ENCODE peak calls at places on chromosome 6, in eight cellular contexts. One of them, this sample, is unnamed.

GRCh38 chr6:8434727-8435092 is 635 bp downstream of the SLC35B3 start:
- DNase-seq in vagina: no peak
- DNase-seq in NCI-H1092: no peak
- DNase-seq in stimulated activated CD4-positive, alpha-beta T cell treated with anti-CD3 and anti-CD28 coated beads, Interleukin-1b, Interleukin-23, amount 100 ng/mL, for 24 hours: no peak
- DNase-seq in SK-N-SH: no peak
- DNase-seq in head of caudate nucleus: no peak
- DNase-seq in CD8-positive, alpha-beta memory T cell: no peak
- DNase-seq in activated T-helper 1 cell treated with anti-CD3 and anti-CD28 coated beads, Interleukin-2, amount 50 U/mL, for 16 hours: no peak
- DNase-seq in this sample: no peak

GRCh38 chr6:31178143-31179041 is 7.9 kb upstream of the POU5F1 start:
- DNase-seq in vagina: no peak
- DNase-seq in NCI-H1092: no peak
- DNase-seq in stimulated activated CD4-positive, alpha-beta T cell treated with anti-CD3 and anti-CD28 coated beads, Interleukin-1b, Interleukin-23, amount 100 ng/mL, for 24 hours: no peak
- DNase-seq in SK-N-SH: no peak
- DNase-seq in head of caudate nucleus: no peak
- DNase-seq in CD8-positive, alpha-beta memory T cell: no peak
- DNase-seq in activated T-helper 1 cell treated with anti-CD3 and anti-CD28 coated beads, Interleukin-2, amount 50 U/mL, for 16 hours: no peak
- DNase-seq in this sample: no peak

GRCh38 chr6:84651583-84651982 is 112.8 kb downstream of the TBX18 start:
- DNase-seq in vagina: no peak
- DNase-seq in NCI-H1092: no peak
- DNase-seq in stimulated activated CD4-positive, alpha-beta T cell treated with anti-CD3 and anti-CD28 coated beads, Interleukin-1b, Interleukin-23, amount 100 ng/mL, for 24 hours: no peak
- DNase-seq in SK-N-SH: no peak
- DNase-seq in head of caudate nucleus: no peak
- DNase-seq in CD8-positive, alpha-beta memory T cell: no peak
- DNase-seq in activated T-helper 1 cell treated with anti-CD3 and anti-CD28 coated beads, Interleukin-2, amount 50 U/mL, for 16 hours: no peak
- DNase-seq in this sample: no peak

GRCh38 chr6:5087389-5087788 is 2.2 kb downstream of the PPP1R3G start:
- DNase-seq in vagina: peak; percentile 79
- DNase-seq in NCI-H1092: no peak
- DNase-seq in stimulated activated CD4-positive, alpha-beta T cell treated with anti-CD3 and anti-CD28 coated beads, Interleukin-1b, Interleukin-23, amount 100 ng/mL, for 24 hours: no peak
- DNase-seq in SK-N-SH: no peak
- DNase-seq in head of caudate nucleus: peak; percentile 73
- DNase-seq in CD8-positive, alpha-beta memory T cell: no peak
- DNase-seq in activated T-helper 1 cell treated with anti-CD3 and anti-CD28 coated beads, Interleukin-2, amount 50 U/mL, for 16 hours: no peak
- DNase-seq in this sample: peak; percentile 53

GRCh38 chr6:148401581-148401980 is 58.9 kb downstream of the SASH1 start:
- DNase-seq in vagina: no peak
- DNase-seq in NCI-H1092: no peak
- DNase-seq in stimulated activated CD4-positive, alpha-beta T cell treated with anti-CD3 and anti-CD28 coated beads, Interleukin-1b, Interleukin-23, amount 100 ng/mL, for 24 hours: no peak
- DNase-seq in SK-N-SH: no peak
- DNase-seq in head of caudate nucleus: no peak
- DNase-seq in CD8-positive, alpha-beta memory T cell: no peak
- DNase-seq in activated T-helper 1 cell treated with anti-CD3 and anti-CD28 coated beads, Interleukin-2, amount 50 U/mL, for 16 hours: no peak
- DNase-seq in this sample: no peak

GRCh38 chr6:136967874-136968752 is 46.0 kb downstream of the SLC35D3 start:
- DNase-seq in vagina: no peak
- DNase-seq in NCI-H1092: peak; percentile 68
- DNase-seq in stimulated activated CD4-positive, alpha-beta T cell treated with anti-CD3 and anti-CD28 coated beads, Interleukin-1b, Interleukin-23, amount 100 ng/mL, for 24 hours: peak; percentile 34
- DNase-seq in SK-N-SH: peak; percentile 42
- DNase-seq in head of caudate nucleus: peak; percentile 63
- DNase-seq in CD8-positive, alpha-beta memory T cell: peak; percentile 73
- DNase-seq in activated T-helper 1 cell treated with anti-CD3 and anti-CD28 coated beads, Interleukin-2, amount 50 U/mL, for 16 hours: peak; percentile 20
- DNase-seq in this sample: peak; percentile 84

GRCh38 chr6:56708810-56709597 is 66.3 kb upstream of the DST start:
- DNase-seq in vagina: no peak
- DNase-seq in NCI-H1092: no peak
- DNase-seq in stimulated activated CD4-positive, alpha-beta T cell treated with anti-CD3 and anti-CD28 coated beads, Interleukin-1b, Interleukin-23, amount 100 ng/mL, for 24 hours: no peak
- DNase-seq in SK-N-SH: peak; percentile 39
- DNase-seq in head of caudate nucleus: no peak
- DNase-seq in CD8-positive, alpha-beta memory T cell: no peak
- DNase-seq in activated T-helper 1 cell treated with anti-CD3 and anti-CD28 coated beads, Interleukin-2, amount 50 U/mL, for 16 hours: no peak
- DNase-seq in this sample: no peak

GRCh38 chr6:105015482-105015881 is 58.6 kb downstream of the LIN28B start:
- DNase-seq in vagina: no peak
- DNase-seq in NCI-H1092: no peak
- DNase-seq in stimulated activated CD4-positive, alpha-beta T cell treated with anti-CD3 and anti-CD28 coated beads, Interleukin-1b, Interleukin-23, amount 100 ng/mL, for 24 hours: no peak
- DNase-seq in SK-N-SH: no peak
- DNase-seq in head of caudate nucleus: no peak
- DNase-seq in CD8-positive, alpha-beta memory T cell: no peak
- DNase-seq in activated T-helper 1 cell treated with anti-CD3 and anti-CD28 coated beads, Interleukin-2, amount 50 U/mL, for 16 hours: no peak
- DNase-seq in this sample: no peak

GRCh38 chr6:106146852-106147351 is 60.8 kb downstream of the PRDM1 start:
- DNase-seq in vagina: no peak
- DNase-seq in NCI-H1092: no peak
- DNase-seq in stimulated activated CD4-positive, alpha-beta T cell treated with anti-CD3 and anti-CD28 coated beads, Interleukin-1b, Interleukin-23, amount 100 ng/mL, for 24 hours: no peak
- DNase-seq in SK-N-SH: no peak
- DNase-seq in head of caudate nucleus: no peak
- DNase-seq in CD8-positive, alpha-beta memory T cell: no peak
- DNase-seq in activated T-helper 1 cell treated with anti-CD3 and anti-CD28 coated beads, Interleukin-2, amount 50 U/mL, for 16 hours: no peak
- DNase-seq in this sample: no peak

GRCh38 chr6:89385156-89385667 is 26.9 kb downstream of the RRAGD start:
- DNase-seq in vagina: no peak
- DNase-seq in NCI-H1092: no peak
- DNase-seq in stimulated activated CD4-positive, alpha-beta T cell treated with anti-CD3 and anti-CD28 coated beads, Interleukin-1b, Interleukin-23, amount 100 ng/mL, for 24 hours: no peak
- DNase-seq in SK-N-SH: no peak
- DNase-seq in head of caudate nucleus: no peak
- DNase-seq in CD8-positive, alpha-beta memory T cell: no peak
- DNase-seq in activated T-helper 1 cell treated with anti-CD3 and anti-CD28 coated beads, Interleukin-2, amount 50 U/mL, for 16 hours: no peak
- DNase-seq in this sample: no peak

GRCh38 chr6:83220121-83220520 is 27.0 kb downstream of the RWDD2A start:
- DNase-seq in vagina: no peak
- DNase-seq in NCI-H1092: no peak
- DNase-seq in stimulated activated CD4-positive, alpha-beta T cell treated with anti-CD3 and anti-CD28 coated beads, Interleukin-1b, Interleukin-23, amount 100 ng/mL, for 24 hours: no peak
- DNase-seq in SK-N-SH: no peak
- DNase-seq in head of caudate nucleus: no peak
- DNase-seq in CD8-positive, alpha-beta memory T cell: no peak
- DNase-seq in activated T-helper 1 cell treated with anti-CD3 and anti-CD28 coated beads, Interleukin-2, amount 50 U/mL, for 16 hours: no peak
- DNase-seq in this sample: no peak

GRCh38 chr6:146700078-146700686 is 101.4 kb downstream of the ADGB start:
- DNase-seq in vagina: no peak
- DNase-seq in NCI-H1092: peak; percentile 39
- DNase-seq in stimulated activated CD4-positive, alpha-beta T cell treated with anti-CD3 and anti-CD28 coated beads, Interleukin-1b, Interleukin-23, amount 100 ng/mL, for 24 hours: peak; percentile 5
- DNase-seq in SK-N-SH: peak; percentile 48
- DNase-seq in head of caudate nucleus: peak; percentile 86
- DNase-seq in CD8-positive, alpha-beta memory T cell: no peak
- DNase-seq in activated T-helper 1 cell treated with anti-CD3 and anti-CD28 coated beads, Interleukin-2, amount 50 U/mL, for 16 hours: no peak
- DNase-seq in this sample: peak; percentile 38

GRCh38 chr6:35568967-35569606 is 56.4 kb upstream of the TULP1 start:
- DNase-seq in vagina: no peak
- DNase-seq in NCI-H1092: no peak
- DNase-seq in stimulated activated CD4-positive, alpha-beta T cell treated with anti-CD3 and anti-CD28 coated beads, Interleukin-1b, Interleukin-23, amount 100 ng/mL, for 24 hours: peak; percentile 9
- DNase-seq in SK-N-SH: peak; percentile 30
- DNase-seq in head of caudate nucleus: peak; percentile 10
- DNase-seq in CD8-positive, alpha-beta memory T cell: peak; percentile 50
- DNase-seq in activated T-helper 1 cell treated with anti-CD3 and anti-CD28 coated beads, Interleukin-2, amount 50 U/mL, for 16 hours: peak; percentile 5
- DNase-seq in this sample: peak; percentile 71

GRCh38 chr6:104118274-104118673 is 741.4 kb downstream of the HACE1 start:
- DNase-seq in vagina: no peak
- DNase-seq in NCI-H1092: no peak
- DNase-seq in stimulated activated CD4-positive, alpha-beta T cell treated with anti-CD3 and anti-CD28 coated beads, Interleukin-1b, Interleukin-23, amount 100 ng/mL, for 24 hours: no peak
- DNase-seq in SK-N-SH: no peak
- DNase-seq in head of caudate nucleus: no peak
- DNase-seq in CD8-positive, alpha-beta memory T cell: no peak
- DNase-seq in activated T-helper 1 cell treated with anti-CD3 and anti-CD28 coated beads, Interleukin-2, amount 50 U/mL, for 16 hours: no peak
- DNase-seq in this sample: no peak

GRCh38 chr6:160180706-160181105 is 59.1 kb downstream of the SLC22A1 start:
- DNase-seq in vagina: no peak
- DNase-seq in NCI-H1092: no peak
- DNase-seq in stimulated activated CD4-positive, alpha-beta T cell treated with anti-CD3 and anti-CD28 coated beads, Interleukin-1b, Interleukin-23, amount 100 ng/mL, for 24 hours: no peak
- DNase-seq in SK-N-SH: no peak
- DNase-seq in head of caudate nucleus: no peak
- DNase-seq in CD8-positive, alpha-beta memory T cell: no peak
- DNase-seq in activated T-helper 1 cell treated with anti-CD3 and anti-CD28 coated beads, Interleukin-2, amount 50 U/mL, for 16 hours: no peak
- DNase-seq in this sample: no peak

GRCh38 chr6:41704656-41705328 is 30.6 kb downstream of the TFEB start:
- DNase-seq in vagina: no peak
- DNase-seq in NCI-H1092: no peak
- DNase-seq in stimulated activated CD4-positive, alpha-beta T cell treated with anti-CD3 and anti-CD28 coated beads, Interleukin-1b, Interleukin-23, amount 100 ng/mL, for 24 hours: no peak
- DNase-seq in SK-N-SH: no peak
- DNase-seq in head of caudate nucleus: no peak
- DNase-seq in CD8-positive, alpha-beta memory T cell: no peak
- DNase-seq in activated T-helper 1 cell treated with anti-CD3 and anti-CD28 coated beads, Interleukin-2, amount 50 U/mL, for 16 hours: no peak
- DNase-seq in this sample: no peak

GRCh38 chr6:135995160-135995898 is 143.8 kb downstream of the PDE7B start:
- DNase-seq in vagina: no peak
- DNase-seq in NCI-H1092: no peak
- DNase-seq in stimulated activated CD4-positive, alpha-beta T cell treated with anti-CD3 and anti-CD28 coated beads, Interleukin-1b, Interleukin-23, amount 100 ng/mL, for 24 hours: no peak
- DNase-seq in SK-N-SH: no peak
- DNase-seq in head of caudate nucleus: no peak
- DNase-seq in CD8-positive, alpha-beta memory T cell: no peak
- DNase-seq in activated T-helper 1 cell treated with anti-CD3 and anti-CD28 coated beads, Interleukin-2, amount 50 U/mL, for 16 hours: no peak
- DNase-seq in this sample: no peak

GRCh38 chr6:42781546-42781810 is 374 bp upstream of the BICRAL start:
- DNase-seq in vagina: no peak
- DNase-seq in NCI-H1092: no peak
- DNase-seq in stimulated activated CD4-positive, alpha-beta T cell treated with anti-CD3 and anti-CD28 coated beads, Interleukin-1b, Interleukin-23, amount 100 ng/mL, for 24 hours: no peak
- DNase-seq in SK-N-SH: peak; percentile 54
- DNase-seq in head of caudate nucleus: no peak
- DNase-seq in CD8-positive, alpha-beta memory T cell: no peak
- DNase-seq in activated T-helper 1 cell treated with anti-CD3 and anti-CD28 coated beads, Interleukin-2, amount 50 U/mL, for 16 hours: no peak
- DNase-seq in this sample: no peak

GRCh38 chr6:140857734-140858380 is 1274.9 kb upstream of the GJE1 start:
- DNase-seq in vagina: no peak
- DNase-seq in NCI-H1092: no peak
- DNase-seq in stimulated activated CD4-positive, alpha-beta T cell treated with anti-CD3 and anti-CD28 coated beads, Interleukin-1b, Interleukin-23, amount 100 ng/mL, for 24 hours: no peak
- DNase-seq in SK-N-SH: no peak
- DNase-seq in head of caudate nucleus: peak; percentile 1
- DNase-seq in CD8-positive, alpha-beta memory T cell: no peak
- DNase-seq in activated T-helper 1 cell treated with anti-CD3 and anti-CD28 coated beads, Interleukin-2, amount 50 U/mL, for 16 hours: no peak
- DNase-seq in this sample: no peak

GRCh38 chr6:100460650-100461204 is 4.0 kb downstream of the SIM1 start:
- DNase-seq in vagina: no peak
- DNase-seq in NCI-H1092: no peak
- DNase-seq in stimulated activated CD4-positive, alpha-beta T cell treated with anti-CD3 and anti-CD28 coated beads, Interleukin-1b, Interleukin-23, amount 100 ng/mL, for 24 hours: no peak
- DNase-seq in SK-N-SH: no peak
- DNase-seq in head of caudate nucleus: no peak
- DNase-seq in CD8-positive, alpha-beta memory T cell: no peak
- DNase-seq in activated T-helper 1 cell treated with anti-CD3 and anti-CD28 coated beads, Interleukin-2, amount 50 U/mL, for 16 hours: no peak
- DNase-seq in this sample: peak; percentile 44

GRCh38 chr6:52475307-52475706 is 55.2 kb downstream of the EFHC1 start:
- DNase-seq in vagina: no peak
- DNase-seq in NCI-H1092: no peak
- DNase-seq in stimulated activated CD4-positive, alpha-beta T cell treated with anti-CD3 and anti-CD28 coated beads, Interleukin-1b, Interleukin-23, amount 100 ng/mL, for 24 hours: no peak
- DNase-seq in SK-N-SH: no peak
- DNase-seq in head of caudate nucleus: no peak
- DNase-seq in CD8-positive, alpha-beta memory T cell: no peak
- DNase-seq in activated T-helper 1 cell treated with anti-CD3 and anti-CD28 coated beads, Interleukin-2, amount 50 U/mL, for 16 hours: no peak
- DNase-seq in this sample: no peak

GRCh38 chr6:108968325-108968724 is 120.1 kb downstream of the ARMC2 start:
- DNase-seq in vagina: no peak
- DNase-seq in NCI-H1092: no peak
- DNase-seq in stimulated activated CD4-positive, alpha-beta T cell treated with anti-CD3 and anti-CD28 coated beads, Interleukin-1b, Interleukin-23, amount 100 ng/mL, for 24 hours: no peak
- DNase-seq in SK-N-SH: no peak
- DNase-seq in head of caudate nucleus: no peak
- DNase-seq in CD8-positive, alpha-beta memory T cell: no peak
- DNase-seq in activated T-helper 1 cell treated with anti-CD3 and anti-CD28 coated beads, Interleukin-2, amount 50 U/mL, for 16 hours: no peak
- DNase-seq in this sample: peak; percentile 78

GRCh38 chr6:31829633-31830492 is 2.3 kb downstream of the HSPA1B start:
- DNase-seq in vagina: no peak
- DNase-seq in NCI-H1092: no peak
- DNase-seq in stimulated activated CD4-positive, alpha-beta T cell treated with anti-CD3 and anti-CD28 coated beads, Interleukin-1b, Interleukin-23, amount 100 ng/mL, for 24 hours: no peak
- DNase-seq in SK-N-SH: no peak
- DNase-seq in head of caudate nucleus: peak; percentile 78
- DNase-seq in CD8-positive, alpha-beta memory T cell: no peak
- DNase-seq in activated T-helper 1 cell treated with anti-CD3 and anti-CD28 coated beads, Interleukin-2, amount 50 U/mL, for 16 hours: no peak
- DNase-seq in this sample: no peak

GRCh38 chr6:21665436-21666199 is 72.1 kb downstream of the SOX4 start:
- DNase-seq in vagina: no peak
- DNase-seq in NCI-H1092: no peak
- DNase-seq in stimulated activated CD4-positive, alpha-beta T cell treated with anti-CD3 and anti-CD28 coated beads, Interleukin-1b, Interleukin-23, amount 100 ng/mL, for 24 hours: no peak
- DNase-seq in SK-N-SH: peak; percentile 36
- DNase-seq in head of caudate nucleus: no peak
- DNase-seq in CD8-positive, alpha-beta memory T cell: no peak
- DNase-seq in activated T-helper 1 cell treated with anti-CD3 and anti-CD28 coated beads, Interleukin-2, amount 50 U/mL, for 16 hours: no peak
- DNase-seq in this sample: peak; percentile 88

GRCh38 chr6:158666637-158667359 is 16.9 kb downstream of the SYTL3 start:
- DNase-seq in vagina: no peak
- DNase-seq in NCI-H1092: no peak
- DNase-seq in stimulated activated CD4-positive, alpha-beta T cell treated with anti-CD3 and anti-CD28 coated beads, Interleukin-1b, Interleukin-23, amount 100 ng/mL, for 24 hours: no peak
- DNase-seq in SK-N-SH: no peak
- DNase-seq in head of caudate nucleus: no peak
- DNase-seq in CD8-positive, alpha-beta memory T cell: no peak
- DNase-seq in activated T-helper 1 cell treated with anti-CD3 and anti-CD28 coated beads, Interleukin-2, amount 50 U/mL, for 16 hours: no peak
- DNase-seq in this sample: no peak

GRCh38 chr6:136783495-136784270 is 8.6 kb downstream of the MAP3K5 start:
- DNase-seq in vagina: no peak
- DNase-seq in NCI-H1092: no peak
- DNase-seq in stimulated activated CD4-positive, alpha-beta T cell treated with anti-CD3 and anti-CD28 coated beads, Interleukin-1b, Interleukin-23, amount 100 ng/mL, for 24 hours: no peak
- DNase-seq in SK-N-SH: no peak
- DNase-seq in head of caudate nucleus: no peak
- DNase-seq in CD8-positive, alpha-beta memory T cell: no peak
- DNase-seq in activated T-helper 1 cell treated with anti-CD3 and anti-CD28 coated beads, Interleukin-2, amount 50 U/mL, for 16 hours: no peak
- DNase-seq in this sample: no peak

This sample was measured in H9.